ENCODE peak calls at places on chromosomes 1 and 21, in seven cellular contexts. A, P, D, K, S, N and T are unnamed samples.
A peak's percentile ranks its signal among the peaks of the same experiment; 100 is the strongest.

GRCh38 chr1:100219457-100219856 is 30.2 kb downstream of the DBT start:
- DNase-seq in A (no peak), P (no peak), D (no peak), K (no peak), S (no peak), N (no peak), T (no peak)

GRCh38 chr1:212067790-212068189 is 32.2 kb downstream of the DTL start:
- DNase-seq in A (no peak), P (no peak), D (no peak), K (no peak), S (no peak), N (no peak), T (no peak)

GRCh38 chr1:115545791-115546733 is 95.7 kb upstream of the VANGL1 start:
- DNase-seq in A (no peak), P (peak; percentile 82), D (peak; percentile 25), K (peak; percentile 91), S (peak; percentile 47), N (no peak), T (peak; percentile 55)

GRCh38 chr1:117570988-117571409 is 34.8 kb upstream of the TENT5C start:
- DNase-seq in A (no peak), P (no peak), D (no peak), K (no peak), S (no peak), N (no peak), T (peak; percentile 3)

GRCh38 chr1:71414229-71414628 is 333.4 kb upstream of the ZRANB2 start:
- DNase-seq in A (no peak), P (no peak), D (no peak), K (no peak), S (no peak), N (no peak), T (peak; percentile 13)

GRCh38 chr1:183607322-183607980 is 17.2 kb upstream of the NCF2 start:
- DNase-seq in A (no peak), P (no peak), D (no peak), K (no peak), S (no peak), N (no peak), T (no peak)

GRCh38 chr1:93846929-93847810 is 31.8 kb downstream of the DNTTIP2 start:
- DNase-seq in A (peak; percentile 83), P (peak; percentile 72), D (peak; percentile 89), K (no peak), S (peak; percentile 83), N (peak; percentile 75), T (peak; percentile 89)

GRCh38 chr1:22030057-22030456 is 22.5 kb upstream of the CDC42 start:
- DNase-seq in A (no peak), P (no peak), D (no peak), K (no peak), S (no peak), N (no peak), T (no peak)

GRCh38 chr1:56811331-56811730 is 7.9 kb downstream of the FYB2 start:
- DNase-seq in A (no peak), P (no peak), D (no peak), K (no peak), S (no peak), N (no peak), T (no peak)

GRCh38 chr1:155196103-155196892 is 11.4 kb downstream of the THBS3 start:
- DNase-seq in A (no peak), P (no peak), D (no peak), K (peak; percentile 97), S (no peak), N (no peak), T (no peak)

GRCh38 chr1:193891783-193892182 is 705.4 kb upstream of the B3GALT2 start:
- DNase-seq in A (no peak), P (no peak), D (no peak), K (no peak), S (no peak), N (no peak), T (no peak)

GRCh38 chr1:48645883-48646282 is 130.8 kb downstream of the BEND5 start:
- DNase-seq in A (no peak), P (no peak), D (no peak), K (no peak), S (no peak), N (no peak), T (no peak)

GRCh38 chr1:13543927-13544556 is 30.2 kb upstream of the LRRC38 start:
- DNase-seq in A (no peak), P (no peak), D (no peak), K (no peak), S (peak; percentile 7), N (no peak), T (peak; percentile 54)

GRCh38 chr1:231557898-231558710 is 29.6 kb downstream of the TSNAX start:
- DNase-seq in A (no peak), P (no peak), D (no peak), K (no peak), S (no peak), N (no peak), T (no peak)

GRCh38 chr21:44392916-44393315 is 39.5 kb downstream of the TRPM2 start:
- DNase-seq in A (no peak), P (no peak), D (no peak), K (no peak), S (no peak), N (no peak), T (peak; percentile 6)

GRCh38 chr21:21290751-21291150 is 292.5 kb downstream of the NCAM2 start:
- DNase-seq in A (no peak), P (no peak), D (no peak), K (no peak), S (no peak), N (no peak), T (peak; percentile 21)